ENCODE peak calls at places on chromosome 6, in eight cellular contexts. F, T, Z, H, N, J, M and U are unnamed samples.
A peak's percentile ranks its signal among the peaks of the same experiment; 100 is the strongest.

GRCh38 chr6:40999498-41000070 is 39.4 kb downstream of the UNC5CL start:
- DNase-seq in H (peak; percentile 91), Z (no peak), N (no peak), F (peak; percentile 36), T (no peak), J (no peak), M (no peak), U (no peak)

GRCh38 chr6:18388942-18389341 is 1.8 kb downstream of the RNF144B start:
- DNase-seq in N (no peak), M (no peak), J (no peak), T (no peak), F (no peak), H (no peak), Z (no peak), U (no peak)

GRCh38 chr6:76697585-76697984 is 625.1 kb upstream of the IMPG1 start:
- DNase-seq in J (no peak), M (no peak), H (no peak), F (peak; percentile 61), Z (no peak), T (no peak), N (no peak), U (no peak)

GRCh38 chr6:44311767-44312166 is 1.4 kb downstream of the AARS2 start:
- DNase-seq in T (no peak), Z (no peak), J (no peak), M (no peak), N (no peak), H (no peak), F (no peak), U (no peak)

GRCh38 chr6:28693033-28693750 is 167.5 kb downstream of the GPX5 start:
- DNase-seq in J (no peak), M (no peak), Z (no peak), F (no peak), N (no peak), H (no peak), T (no peak), U (no peak)

GRCh38 chr6:121223212-121223611 is 111.1 kb downstream of the TBC1D32 start:
- DNase-seq in Z (no peak), T (no peak), N (no peak), F (no peak), J (no peak), H (no peak), M (no peak), U (no peak)

GRCh38 chr6:43968110-43968965 is 158.9 kb downstream of the MRPL14 start:
- DNase-seq in M (no peak), H (peak; percentile 58), N (peak; percentile 57), T (no peak), J (no peak), F (no peak), Z (no peak), U (peak; percentile 36)

GRCh38 chr6:17621003-17621402 is 20.9 kb downstream of the FAM8A1 start:
- DNase-seq in N (no peak), Z (no peak), T (no peak), M (no peak), J (no peak), H (no peak), F (no peak), U (no peak)

GRCh38 chr6:11791354-11792107 is 12.9 kb upstream of the ADTRP start:
- DNase-seq in M (no peak), Z (no peak), J (no peak), T (no peak), N (no peak), H (no peak), F (no peak), U (peak; percentile 35)

GRCh38 chr6:73566954-73567591 is 46.2 kb upstream of the EEF1A1 start:
- DNase-seq in Z (no peak), J (no peak), N (peak; percentile 77), M (no peak), H (no peak), T (no peak), F (peak; percentile 75), U (no peak)

GRCh38 chr6:168885196-168885595 is 368.4 kb downstream of the THBS2 start:
- DNase-seq in Z (no peak), M (no peak), T (no peak), J (no peak), H (no peak), F (no peak), N (no peak), U (no peak)

GRCh38 chr6:159842035-159842434 is 42.0 kb downstream of the PNLDC1 start:
- DNase-seq in J (no peak), H (no peak), M (no peak), F (peak; percentile 24), Z (no peak), T (no peak), N (no peak), U (no peak)

GRCh38 chr6:168418151-168418551 is 22.8 kb upstream of the SMOC2 start:
- DNase-seq in N (no peak), T (no peak), J (no peak), H (peak; percentile 42), F (no peak), M (no peak), Z (no peak), U (peak; percentile 55)

GRCh38 chr6:79894939-79895338 is 52.4 kb downstream of the ELOVL4 start:
- DNase-seq in N (no peak), Z (no peak), M (no peak), J (no peak), T (no peak), H (no peak), F (no peak), U (no peak)

GRCh38 chr6:24721461-24722215 is 2.7 kb upstream of the C6orf62 start:
- DNase-seq in H (no peak), J (no peak), N (no peak), T (no peak), Z (no peak), M (peak; percentile 60), F (no peak), U (no peak)

GRCh38 chr6:25359191-25359861 is 80.2 kb downstream of the CARMIL1 start:
- DNase-seq in M (peak; percentile 21), T (no peak), H (peak; percentile 45), F (no peak), J (no peak), Z (no peak), N (no peak), U (no peak)

GRCh38 chr6:15874821-15875220 is 212.0 kb upstream of the DTNBP1 start:
- DNase-seq in H (no peak), N (no peak), F (no peak), Z (no peak), M (no peak), T (no peak), J (no peak), U (no peak)

GRCh38 chr6:163750436-163751031 is 336.0 kb downstream of the QKI start:
- DNase-seq in N (no peak), J (peak; percentile 6), Z (no peak), T (no peak), F (no peak), H (peak; percentile 39), M (no peak), U (no peak)

GRCh38 chr6:50889912-50890311 is 71.2 kb downstream of the TFAP2B start:
- DNase-seq in T (no peak), M (no peak), N (no peak), Z (no peak), H (no peak), F (no peak), J (no peak), U (no peak)

GRCh38 chr6:225121-225721 is 67.1 kb upstream of the DUSP22 start:
- DNase-seq in T (no peak), M (no peak), N (no peak), F (no peak), H (peak; percentile 33), J (peak; percentile 55), Z (no peak), U (no peak)

GRCh38 chr6:14547284-14548001 is 429.9 kb downstream of the CD83 start:
- DNase-seq in J (no peak), H (no peak), N (no peak), T (no peak), Z (no peak), F (no peak), M (peak; percentile 68), U (no peak)

GRCh38 chr6:21264288-21264818 is 329.2 kb upstream of the SOX4 start:
- DNase-seq in J (no peak), H (no peak), M (peak; percentile 88), F (no peak), T (no peak), Z (no peak), N (no peak), U (no peak)

GRCh38 chr6:125123468-125124249 is 29.9 kb upstream of the TPD52L1 start:
- DNase-seq in N (no peak), J (no peak), Z (no peak), M (no peak), H (no peak), F (no peak), T (no peak), U (no peak)

GRCh38 chr6:72203983-72204382 is 317.6 kb downstream of the RIMS1 start:
- DNase-seq in N (no peak), J (no peak), F (no peak), Z (no peak), T (no peak), H (no peak), M (no peak), U (no peak)

GRCh38 chr6:88301888-88302768 is 136.0 kb upstream of the CNR1 start:
- DNase-seq in J (no peak), N (no peak), F (no peak), T (no peak), Z (no peak), H (no peak), M (no peak), U (no peak)

GRCh38 chr6:42981866-42982265 is 2.5 kb upstream of the PPP2R5D start:
- DNase-seq in M (no peak), Z (no peak), T (no peak), F (no peak), N (no peak), J (no peak), H (no peak), U (no peak)

GRCh38 chr6:24332306-24332705 is 25.6 kb downstream of the DCDC2 start:
- DNase-seq in N (no peak), M (no peak), H (no peak), F (no peak), J (no peak), T (no peak), Z (no peak), U (no peak)

GRCh38 chr6:43376551-43376981 is 7.1 kb upstream of the ZNF318 start:
- DNase-seq in N (no peak), Z (no peak), H (no peak), M (no peak), J (no peak), F (no peak), T (no peak), U (no peak)

GRCh38 chr6:22926613-22927348 is 357.4 kb downstream of the HDGFL1 start:
- DNase-seq in T (no peak), M (no peak), J (no peak), Z (no peak), N (no peak), H (no peak), F (no peak), U (no peak)

GRCh38 chr6:35305117-35305516 is 7.5 kb downstream of the DEF6 start:
- DNase-seq in T (no peak), Z (peak; percentile 39), N (peak; percentile 22), F (no peak), M (no peak), H (peak; percentile 61), J (no peak), U (no peak)

GRCh38 chr6:169371344-169372144 is 117.9 kb upstream of the THBS2 start:
- DNase-seq in H (peak; percentile 69), T (no peak), N (no peak), F (peak; percentile 12), J (no peak), Z (no peak), M (no peak), U (no peak)

GRCh38 chr6:83432626-83433025 is 1.8 kb upstream of the ME1 start:
- DNase-seq in N (no peak), T (no peak), J (no peak), H (no peak), F (no peak), Z (no peak), M (no peak), U (no peak)

GRCh38 chr6:1317302-1317815 is 5.5 kb downstream of the FOXQ1 start:
- DNase-seq in N (no peak), Z (no peak), J (no peak), H (peak; percentile 55), M (no peak), F (no peak), T (no peak), U (no peak)

GRCh38 chr6:15539722-15540270 is 123.0 kb downstream of the DTNBP1 start:
- DNase-seq in Z (no peak), J (no peak), N (no peak), T (no peak), H (no peak), M (no peak), F (no peak), U (no peak)